ENCODE peak calls at places on chromosomes 5 and 9, in four cellular contexts. One of them, this sample, is unnamed.

GRCh38 chr5:34571380-34572041 is 84.6 kb upstream of the RAI14 start:
- DNase-seq in CD8-positive, alpha-beta T cell: no peak
- DNase-seq in adrenal gland: no peak
- DNase-seq in kidney epithelial cell: peak
- DNase-seq in this sample: no peak

GRCh38 chr5:91383956-91384300 is 811 bp upstream of the ARRDC3 start:
- DNase-seq in CD8-positive, alpha-beta T cell: no peak
- DNase-seq in adrenal gland: no peak
- DNase-seq in kidney epithelial cell: no peak
- DNase-seq in this sample: no peak

GRCh38 chr5:93746406-93747056 is 5.1 kb upstream of the POU5F2 start:
- DNase-seq in CD8-positive, alpha-beta T cell: no peak
- DNase-seq in adrenal gland: no peak
- DNase-seq in kidney epithelial cell: no peak
- DNase-seq in this sample: no peak

GRCh38 chr9:37751186-37751585 is 2.4 kb upstream of the TRMT10B start:
- DNase-seq in CD8-positive, alpha-beta T cell: no peak
- DNase-seq in adrenal gland: no peak
- DNase-seq in kidney epithelial cell: no peak
- DNase-seq in this sample: no peak

GRCh38 chr5:80010754-80011392 is 19.8 kb upstream of the MTX3 start:
- DNase-seq in CD8-positive, alpha-beta T cell: no peak
- DNase-seq in adrenal gland: no peak
- DNase-seq in kidney epithelial cell: no peak
- DNase-seq in this sample: no peak

GRCh38 chr5:172003750-172004149 is 2.7 kb downstream of the FBXW11 start:
- DNase-seq in CD8-positive, alpha-beta T cell: no peak
- DNase-seq in adrenal gland: no peak
- DNase-seq in kidney epithelial cell: no peak
- DNase-seq in this sample: no peak

GRCh38 chr9:105296889-105297288 is 52.4 kb downstream of the SLC44A1 start:
- DNase-seq in CD8-positive, alpha-beta T cell: no peak
- DNase-seq in adrenal gland: no peak
- DNase-seq in kidney epithelial cell: peak
- DNase-seq in this sample: no peak

GRCh38 chr5:147098233-147098790 is 136.5 kb upstream of the STK32A start:
- DNase-seq in CD8-positive, alpha-beta T cell: no peak
- DNase-seq in adrenal gland: peak
- DNase-seq in kidney epithelial cell: no peak
- DNase-seq in this sample: no peak

DNA sequence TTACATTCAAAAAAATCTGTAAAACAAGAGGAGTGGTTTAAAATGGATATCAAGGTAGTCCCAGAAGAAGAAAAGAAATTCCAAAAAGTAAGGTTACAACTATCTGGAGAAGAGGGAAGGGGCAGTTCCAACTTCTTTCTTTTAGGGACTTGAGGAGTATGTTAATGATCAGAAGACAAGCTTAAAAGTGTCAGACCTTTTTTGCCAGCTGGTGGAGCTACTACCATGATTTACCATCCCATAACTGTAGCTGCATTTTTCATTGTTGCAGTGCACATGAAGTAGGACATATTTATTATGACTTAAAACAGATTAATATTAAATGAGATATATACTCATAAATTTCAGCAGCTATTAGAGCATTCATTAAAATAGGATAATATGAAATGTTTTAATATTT is 158.5 kb upstream of the RGS7BP start:
- DNase-seq in CD8-positive, alpha-beta T cell: no peak
- DNase-seq in adrenal gland: no peak
- DNase-seq in kidney epithelial cell: no peak
- DNase-seq in this sample: no peak
- TF ChIP-seq CTCF in CD8-positive, alpha-beta T cell: no peak
- TF ChIP-seq CTCF in adrenal gland: no peak
- TF ChIP-seq CTCF in kidney epithelial cell: no peak
- TF ChIP-seq CTCF in this sample: no peak

GRCh38 chr5:14171091-14171490 is 27.9 kb downstream of the TRIO start:
- DNase-seq in CD8-positive, alpha-beta T cell: no peak
- DNase-seq in adrenal gland: no peak
- DNase-seq in kidney epithelial cell: no peak
- DNase-seq in this sample: no peak

GRCh38 chr5:14171621-14172020 is 28.5 kb downstream of the TRIO start:
- DNase-seq in CD8-positive, alpha-beta T cell: no peak
- DNase-seq in adrenal gland: no peak
- DNase-seq in kidney epithelial cell: no peak
- DNase-seq in this sample: no peak

GRCh38 chr5:14174235-14174636 is 31.1 kb downstream of the TRIO start:
- DNase-seq in CD8-positive, alpha-beta T cell: no peak
- DNase-seq in adrenal gland: no peak
- DNase-seq in kidney epithelial cell: no peak
- DNase-seq in this sample: no peak

GRCh38 chr5:14172149-14172795 is 29.1 kb downstream of the TRIO start:
- DNase-seq in CD8-positive, alpha-beta T cell: no peak
- DNase-seq in adrenal gland: no peak
- DNase-seq in kidney epithelial cell: no peak
- DNase-seq in this sample: peak

DNA sequence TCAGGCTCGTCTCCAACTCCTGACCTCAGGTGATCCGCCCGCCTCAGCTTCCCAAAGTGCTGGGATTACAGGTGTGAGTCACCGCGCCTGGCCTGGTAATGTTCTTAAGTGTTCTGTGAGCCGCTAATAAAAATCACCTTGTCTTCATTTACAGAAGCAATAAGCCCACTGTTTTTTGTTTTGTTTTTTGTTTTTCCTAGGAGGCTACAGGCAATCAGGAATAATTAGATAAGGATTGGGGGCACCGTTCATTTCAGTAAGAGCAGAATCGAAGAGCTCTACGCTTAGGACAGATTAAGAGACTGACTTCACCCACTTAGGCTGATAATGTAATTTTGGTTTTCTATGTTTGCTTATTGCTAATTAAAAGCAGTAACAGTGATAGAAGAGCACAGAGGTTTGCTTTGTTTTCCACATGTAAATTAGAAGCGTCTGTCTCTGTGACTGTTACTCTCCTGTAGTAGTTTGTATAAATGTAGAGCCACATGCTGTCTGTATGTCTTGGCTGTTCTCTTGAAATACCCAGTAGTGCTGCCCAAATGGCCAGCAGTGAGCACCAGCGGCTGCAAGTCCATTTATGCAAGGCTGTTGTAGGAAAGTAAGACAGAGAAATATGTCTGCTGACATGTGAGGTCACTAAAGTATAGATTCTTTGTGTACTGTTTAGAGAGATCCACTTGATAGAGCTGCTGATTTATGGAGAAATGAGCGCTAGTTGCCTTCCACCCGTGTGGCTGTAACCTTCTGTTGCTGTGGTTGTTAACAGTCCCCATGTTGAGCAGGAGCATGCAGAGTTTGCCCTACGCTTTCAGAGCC is 30.5 kb downstream of the TRIO start:
- DNase-seq in CD8-positive, alpha-beta T cell: no peak
- DNase-seq in adrenal gland: no peak
- DNase-seq in kidney epithelial cell: no peak
- DNase-seq in this sample: no peak
- H3K4me3 ChIP-seq in CD8-positive, alpha-beta T cell: no peak
- H3K4me3 ChIP-seq in adrenal gland: no peak
- H3K4me3 ChIP-seq in kidney epithelial cell: no peak
- H3K4me3 ChIP-seq in this sample: peak

DNA sequence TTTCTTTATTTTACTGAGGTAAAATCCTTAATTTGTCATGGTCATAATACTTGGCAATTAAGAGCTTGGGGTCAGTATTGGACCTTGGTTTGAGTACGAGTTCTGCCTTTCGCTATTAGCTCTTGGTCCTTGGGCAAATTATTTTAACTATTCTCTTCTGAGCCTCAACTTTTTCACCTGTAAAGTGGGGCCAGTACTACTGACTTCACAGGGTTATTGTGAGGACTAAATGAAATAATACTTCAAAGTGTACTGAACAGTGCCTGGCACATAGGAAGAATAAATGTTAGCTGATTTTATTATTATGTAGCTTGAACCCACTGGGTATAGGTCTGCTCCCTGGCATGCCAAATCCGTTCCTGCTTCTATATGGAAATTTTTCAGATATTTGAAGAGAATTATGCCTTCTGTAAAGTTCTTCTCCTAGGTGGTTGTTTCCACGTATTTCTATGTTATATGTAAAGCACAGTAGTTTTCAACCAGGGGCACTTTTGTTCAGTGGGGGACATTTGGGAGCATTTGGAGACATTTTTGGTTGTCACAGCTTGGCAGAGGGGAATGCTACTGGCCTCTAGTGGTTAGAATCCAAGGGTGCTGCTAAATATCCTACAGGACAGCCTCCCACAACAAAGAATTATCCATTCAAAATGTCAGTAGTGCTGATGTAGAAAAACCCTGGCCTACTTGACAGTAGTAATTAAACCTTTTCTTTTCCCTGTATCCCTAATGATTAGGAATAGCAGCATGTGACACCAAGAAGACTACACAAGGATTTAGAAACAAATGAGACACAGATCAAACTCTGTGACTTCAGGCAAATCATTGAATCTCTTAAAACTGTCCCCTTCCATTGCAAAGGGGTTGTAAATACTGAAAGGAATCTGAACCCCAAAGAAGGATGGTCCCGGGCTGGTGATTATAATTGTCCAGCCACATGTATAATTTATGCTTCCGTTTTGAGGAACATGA is 4.5 kb downstream of the RCL1 start:
- DNase-seq in CD8-positive, alpha-beta T cell: no peak
- DNase-seq in adrenal gland: no peak
- DNase-seq in kidney epithelial cell: no peak
- DNase-seq in this sample: no peak
- TF ChIP-seq CTCF in CD8-positive, alpha-beta T cell: peak
- TF ChIP-seq CTCF in adrenal gland: peak
- TF ChIP-seq CTCF in kidney epithelial cell: peak
- TF ChIP-seq CTCF in this sample: peak

DNA sequence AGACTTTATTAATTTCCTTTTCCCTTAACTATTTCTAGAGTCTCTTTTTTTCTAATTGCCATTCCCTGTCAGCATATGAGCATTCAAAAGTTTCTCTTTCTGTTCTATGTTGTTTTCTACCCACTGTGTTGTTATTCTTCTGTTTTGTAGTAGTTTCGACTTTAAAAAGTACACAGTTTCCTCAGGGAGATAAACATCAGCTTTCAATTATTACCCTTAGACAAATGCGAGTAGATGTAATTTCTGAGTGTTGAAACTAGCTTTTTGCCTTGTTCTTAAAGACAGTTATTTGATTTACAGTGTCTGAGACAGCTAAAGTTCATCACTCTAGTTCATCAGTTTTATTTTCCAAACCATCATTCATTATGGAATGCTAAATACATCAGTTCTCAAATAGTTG is 19.5 kb downstream of the MTREX start:
- DNase-seq in CD8-positive, alpha-beta T cell: no peak
- DNase-seq in adrenal gland: no peak
- DNase-seq in kidney epithelial cell: no peak
- DNase-seq in this sample: no peak
- H3K4me3 ChIP-seq in CD8-positive, alpha-beta T cell: no peak
- H3K4me3 ChIP-seq in adrenal gland: no peak
- H3K4me3 ChIP-seq in kidney epithelial cell: no peak
- H3K4me3 ChIP-seq in this sample: no peak

GRCh38 chr5:176397736-176398420 is 9.3 kb downstream of the HIGD2A start:
- DNase-seq in CD8-positive, alpha-beta T cell: no peak
- DNase-seq in adrenal gland: no peak
- DNase-seq in kidney epithelial cell: no peak
- DNase-seq in this sample: no peak
- TF ChIP-seq CTCF in CD8-positive, alpha-beta T cell: no peak
- TF ChIP-seq CTCF in adrenal gland: no peak
- TF ChIP-seq CTCF in kidney epithelial cell: no peak
- TF ChIP-seq CTCF in this sample: no peak

DNA sequence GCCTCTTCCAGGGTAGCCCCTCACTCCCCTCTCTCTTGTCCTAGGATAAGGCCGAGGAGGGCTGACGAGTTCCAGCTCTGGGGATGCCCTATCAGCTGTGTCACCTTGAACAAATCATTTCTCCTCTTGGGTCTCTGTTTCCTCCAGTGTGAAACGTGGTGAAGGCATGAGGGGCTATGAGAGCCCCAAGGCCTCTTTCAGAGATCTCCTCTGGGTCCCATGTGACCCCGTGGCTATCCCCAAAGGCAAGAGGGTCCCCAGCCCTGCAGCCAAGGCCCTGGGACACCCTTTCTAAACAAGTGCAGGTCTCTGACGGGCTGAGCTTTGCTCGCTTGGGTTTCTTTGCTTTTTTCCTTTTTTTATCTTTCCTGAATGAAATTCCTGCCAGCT is 25.5 kb upstream of the SPTLC1 start:
- DNase-seq in CD8-positive, alpha-beta T cell: no peak
- DNase-seq in adrenal gland: no peak
- DNase-seq in kidney epithelial cell: no peak
- DNase-seq in this sample: no peak
- H3K4me3 ChIP-seq in CD8-positive, alpha-beta T cell: peak
- H3K4me3 ChIP-seq in adrenal gland: peak
- H3K4me3 ChIP-seq in kidney epithelial cell: peak
- H3K4me3 ChIP-seq in this sample: peak

GRCh38 chr5:168047669-168048111 is 243.8 kb upstream of the WWC1 start:
- DNase-seq in CD8-positive, alpha-beta T cell: no peak
- DNase-seq in adrenal gland: no peak
- DNase-seq in kidney epithelial cell: no peak
- DNase-seq in this sample: no peak
- TF ChIP-seq CTCF in CD8-positive, alpha-beta T cell: no peak
- TF ChIP-seq CTCF in adrenal gland: no peak
- TF ChIP-seq CTCF in kidney epithelial cell: no peak
- TF ChIP-seq CTCF in this sample: no peak

DNA sequence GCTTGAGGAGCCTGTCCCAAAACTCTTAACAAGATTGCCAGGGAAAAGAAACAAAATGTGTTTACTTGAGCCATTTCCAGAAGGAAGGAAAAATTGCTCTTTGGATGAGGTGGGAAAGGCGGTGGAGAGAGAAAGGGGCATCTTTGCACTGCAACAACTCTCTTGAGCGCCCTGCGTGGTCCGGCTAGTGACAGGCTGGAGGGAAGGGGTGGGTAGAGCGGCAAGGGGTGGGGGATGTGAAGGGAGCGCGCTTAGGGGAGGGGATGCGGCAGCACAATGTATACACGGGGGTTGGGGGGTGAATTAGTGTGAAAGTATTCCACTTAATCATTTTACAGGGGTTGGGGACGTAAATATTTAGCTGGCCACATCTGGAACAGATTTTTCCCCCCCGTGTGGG is 1.3 kb downstream of the FGF10 start:
- DNase-seq in CD8-positive, alpha-beta T cell: no peak
- DNase-seq in adrenal gland: no peak
- DNase-seq in kidney epithelial cell: no peak
- DNase-seq in this sample: no peak
- H3K4me3 ChIP-seq in CD8-positive, alpha-beta T cell: no peak
- H3K4me3 ChIP-seq in adrenal gland: no peak
- H3K4me3 ChIP-seq in kidney epithelial cell: no peak
- H3K4me3 ChIP-seq in this sample: no peak

This sample was measured in GM12864.